ENCODE peak calls at places on chromosomes 7 and 10, in four cellular contexts. G is hypothalamus, D is M059J, L is GM03348. Q is an unnamed sample.

GRCh38 chr7:66110861-66111260 is 3.8 kb upstream of the CRCP start:
- DNase-seq in G (no peak), D (peak), L (peak), Q (no peak)

GRCh38 chr10:509361-510102 is 179.9 kb downstream of the DIP2C start:
- DNase-seq in G (no peak), D (no peak), L (no peak), Q (no peak)

GRCh38 chr10:131170042-131170983 is 141.2 kb downstream of the TCERG1L start:
- DNase-seq in G (no peak), D (no peak), L (no peak), Q (no peak)

GRCh38 chr7:148319316-148319808 is 271.2 kb upstream of the C7orf33 start:
- DNase-seq in G (no peak), D (no peak), L (no peak), Q (no peak)

GRCh38 chr7:13949450-13949849 is 40.0 kb downstream of the ETV1 start:
- DNase-seq in G (no peak), D (no peak), L (no peak), Q (no peak)

GRCh38 chr10:93481931-93482834 is at the start of gene MYOF:
- DNase-seq in G (peak), D (peak), L (peak), Q (peak)

GRCh38 chr7:86815556-86815955 is 171.8 kb downstream of the GRM3 start:
- DNase-seq in G (no peak), D (no peak), L (no peak), Q (no peak)

GRCh38 chr7:7565746-7566650 is 686 bp upstream of the MIOS start:
- DNase-seq in G (no peak), D (no peak), L (no peak), Q (no peak)

GRCh38 chr10:91434041-91434440 is 23.9 kb downstream of the HECTD2 start:
- DNase-seq in G (no peak), D (peak), L (no peak), Q (no peak)